ENCODE peak calls at places on chromosomes 12 and 14, in nine cellular contexts. U is lower leg skin, K is neural crest cell, Q is cardiac muscle cell, X is GM06990, V is fibroblast of the aortic adventitia, P is tibial artery, I is astrocyte of the spinal cord, B is GM23338. W is an unnamed sample.

GRCh38 chr14:100890451-100890850 is 13.1 kb downstream of the RTL1 start:
- DNase-seq in U (peak), K (no peak), Q (no peak), X (no peak), V (no peak), P (no peak), I (no peak), B (no peak), W (no peak)

GRCh38 chr14:30283822-30284446 is 275.0 kb upstream of the G2E3 start:
- DNase-seq in U (no peak), K (peak), Q (peak), X (no peak), V (peak), P (no peak), I (peak), B (peak), W (no peak)

GRCh38 chr14:99946652-99947489 is 118.4 kb upstream of the EVL start:
- DNase-seq in U (no peak), K (peak), Q (peak), X (peak), V (no peak), P (no peak), I (no peak), B (peak), W (peak)

GRCh38 chr12:110776410-110776809 is 33.7 kb upstream of the PPP1CC start:
- DNase-seq in U (no peak), K (no peak), Q (no peak), X (peak), V (no peak), P (no peak), I (no peak), B (no peak), W (no peak)

GRCh38 chr12:19683178-19683927 is 244.1 kb downstream of the AEBP2 start:
- DNase-seq in U (no peak), K (no peak), Q (peak), X (no peak), V (peak), P (no peak), I (peak), B (no peak), W (no peak)

GRCh38 chr12:125092872-125093680 is 27.8 kb downstream of the AACS start:
- DNase-seq in U (no peak), K (no peak), Q (peak), X (no peak), V (peak), P (no peak), I (peak), B (peak), W (no peak)

GRCh38 chr12:55659486-55660385 is 23.0 kb downstream of the OR10P1 start:
- DNase-seq in U (peak), K (no peak), Q (peak), X (no peak), V (peak), P (no peak), I (no peak), B (peak), W (no peak)

GRCh38 chr14:98252819-98253218 is 1019.2 kb downstream of the BCL11B start:
- DNase-seq in U (no peak), K (no peak), Q (no peak), X (no peak), V (no peak), P (no peak), I (no peak), B (no peak), W (no peak)

GRCh38 chr12:24066097-24066496 is 116.6 kb upstream of the SOX5 start:
- DNase-seq in U (no peak), K (no peak), Q (no peak), X (no peak), V (no peak), P (no peak), I (no peak), B (no peak), W (no peak)

GRCh38 chr14:71403673-71404072 is 496.4 kb downstream of the PCNX1 start:
- DNase-seq in U (no peak), K (no peak), Q (peak), X (peak), V (peak), P (no peak), I (peak), B (peak), W (no peak)

GRCh38 chr14:56295743-56296142 is 177.5 kb downstream of the PELI2 start:
- DNase-seq in U (no peak), K (no peak), Q (no peak), X (no peak), V (no peak), P (no peak), I (no peak), B (no peak), W (no peak)

GRCh38 chr14:96040836-96041371 is 1.7 kb downstream of the C14orf132 start:
- DNase-seq in U (no peak), K (no peak), Q (no peak), X (no peak), V (peak), P (no peak), I (no peak), B (no peak), W (no peak)

GRCh38 chr12:132520421-132521199 is 30.7 kb downstream of the FBRSL1 start:
- DNase-seq in U (no peak), K (no peak), Q (no peak), X (no peak), V (no peak), P (no peak), I (no peak), B (no peak), W (no peak)

GRCh38 chr12:96132819-96133218 is 61.4 kb upstream of the ELK3 start:
- DNase-seq in U (no peak), K (no peak), Q (no peak), X (no peak), V (no peak), P (no peak), I (no peak), B (no peak), W (no peak)

GRCh38 chr14:68692916-68693771 is 99.7 kb downstream of the ZFP36L1 start:
- DNase-seq in U (no peak), K (no peak), Q (peak), X (no peak), V (peak), P (peak), I (peak), B (no peak), W (no peak)

GRCh38 chr14:60807247-60807646 is 72.7 kb downstream of the MNAT1 start:
- DNase-seq in U (no peak), K (no peak), Q (no peak), X (no peak), V (no peak), P (no peak), I (no peak), B (no peak), W (no peak)
- TF ChIP-seq CTCF in U (no peak), K (no peak), Q (no peak), X (no peak), V (no peak), P (no peak), I (no peak), B (no peak), W (no peak)

GRCh38 chr12:105922670-105923102 is 216.1 kb downstream of the NUAK1 start:
- DNase-seq in U (no peak), K (no peak), Q (peak), X (no peak), V (peak), P (no peak), I (peak), B (no peak), W (no peak)

GRCh38 chr12:105921055-105921454 is 217.7 kb downstream of the NUAK1 start:
- DNase-seq in U (no peak), K (no peak), Q (no peak), X (no peak), V (no peak), P (no peak), I (no peak), B (no peak), W (no peak)

GRCh38 chr12:105924526-105925208 is 214.1 kb downstream of the NUAK1 start:
- DNase-seq in U (no peak), K (no peak), Q (no peak), X (no peak), V (no peak), P (no peak), I (no peak), B (no peak), W (no peak)

GRCh38 chr12:105920161-105920684 is 218.5 kb downstream of the NUAK1 start:
- DNase-seq in U (no peak), K (no peak), Q (peak), X (no peak), V (peak), P (no peak), I (peak), B (no peak), W (no peak)

DNA sequence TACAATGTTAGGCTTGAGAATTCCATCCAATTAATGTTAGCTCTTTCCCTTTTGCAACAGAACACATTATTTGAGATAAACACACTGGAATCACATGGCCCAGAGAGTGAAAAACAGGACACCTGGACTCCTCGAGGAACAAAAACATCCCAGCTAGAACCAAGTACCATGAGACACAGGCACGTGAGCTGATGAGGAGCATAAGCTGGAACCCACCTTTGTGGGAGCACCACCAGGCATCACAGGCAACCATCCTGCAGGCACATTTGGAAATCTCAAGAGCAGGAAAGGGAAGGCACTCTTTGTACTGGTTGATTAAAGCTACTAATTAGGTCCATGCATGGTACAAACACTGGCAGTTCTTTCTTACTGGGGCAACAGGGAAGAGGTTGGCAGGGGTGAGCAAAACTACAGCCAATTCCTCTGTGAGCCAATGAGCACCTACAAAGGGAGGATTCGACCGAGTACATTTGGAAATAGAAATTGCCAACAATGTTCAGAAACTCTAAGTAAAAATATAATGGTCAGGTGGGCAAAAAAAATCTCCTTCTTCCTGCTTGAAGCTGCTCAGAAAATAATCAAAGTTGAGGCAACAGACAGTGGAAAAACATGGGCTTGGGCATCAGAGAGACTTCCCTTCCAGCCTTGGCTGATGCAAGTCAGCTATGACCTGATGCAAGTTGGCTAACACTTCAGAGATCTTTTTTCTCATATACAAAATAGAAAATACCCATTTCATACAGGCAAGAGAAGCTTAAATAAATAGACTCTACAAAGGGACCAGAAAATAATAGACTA is 216.7 kb downstream of the NUAK1 start:
- DNase-seq in U (no peak), K (no peak), Q (no peak), X (no peak), V (peak), P (no peak), I (no peak), B (no peak), W (no peak)
- TF ChIP-seq CTCF in U (no peak), K (no peak), Q (no peak), X (no peak), V (no peak), P (no peak), I (no peak), B (no peak), W (no peak)

DNA sequence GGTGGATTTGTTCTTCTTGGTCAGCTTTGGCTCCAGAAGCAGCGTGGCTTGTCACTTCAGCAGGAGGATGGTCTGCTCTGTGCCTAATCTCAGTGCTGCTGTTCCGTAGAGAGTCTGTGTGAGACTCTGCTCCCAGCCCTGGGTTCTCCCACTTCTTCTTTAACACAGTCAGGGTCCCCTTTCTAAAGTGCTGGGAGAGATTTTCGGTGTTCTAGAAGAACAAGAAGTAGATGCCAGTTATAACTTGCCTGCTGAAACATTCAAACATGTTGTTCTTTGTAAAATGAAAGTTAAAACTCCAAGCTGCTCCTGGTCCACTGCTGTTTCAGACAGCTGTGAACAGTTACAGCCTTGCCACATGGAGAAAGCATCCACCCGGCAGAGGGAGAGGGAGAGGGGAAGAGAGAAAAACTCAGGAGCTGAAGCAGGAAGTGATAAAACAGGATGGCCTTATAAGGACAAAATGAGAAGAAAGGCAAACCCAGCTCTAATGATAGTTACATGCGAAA is 55.2 kb upstream of the CERS5 start:
- DNase-seq in U (peak), K (peak), Q (peak), X (peak), V (peak), P (peak), I (peak), B (peak), W (no peak)
- TF ChIP-seq CTCF in U (no peak), K (peak), Q (peak), X (no peak), V (peak), P (peak), I (peak), B (peak), W (no peak)

DNA sequence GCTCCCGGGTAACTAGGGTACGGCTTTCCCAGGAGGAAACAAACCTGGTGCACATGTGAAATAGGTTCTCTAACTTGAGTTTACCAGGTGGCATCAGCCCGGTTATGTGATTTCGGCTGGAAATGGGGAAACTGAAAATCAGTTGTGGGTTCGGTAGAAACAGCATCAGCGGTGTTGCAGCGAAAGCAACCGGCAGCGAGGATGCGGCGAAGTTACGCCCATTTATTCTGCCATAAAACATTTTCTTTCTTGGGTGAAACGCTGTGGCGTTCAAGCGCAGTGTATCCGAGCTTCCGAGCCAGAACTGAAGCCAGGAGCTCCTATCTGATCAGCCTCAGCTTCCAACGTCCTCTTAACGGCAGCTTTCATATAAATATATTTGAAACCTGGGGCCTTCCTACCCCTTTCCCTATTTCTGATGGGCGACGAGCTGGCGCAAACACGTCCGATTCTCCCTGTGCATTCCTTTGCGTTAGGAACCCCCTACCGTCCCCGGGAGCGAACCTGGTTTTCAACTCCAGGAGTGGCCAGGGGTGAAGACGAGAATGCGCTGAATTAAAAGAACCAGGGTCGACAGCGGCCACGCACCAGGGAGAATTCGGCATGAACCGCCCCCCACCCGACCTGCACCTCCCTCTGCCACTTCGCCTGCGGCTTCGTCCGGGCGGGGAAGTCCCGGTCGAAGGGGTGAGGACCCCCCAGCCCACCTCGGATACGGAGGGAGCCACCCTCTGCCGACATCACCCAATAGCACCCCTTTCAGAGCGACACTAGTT is 1.6 kb downstream of the DPF3 start:
- DNase-seq in U (no peak), K (no peak), Q (no peak), X (peak), V (peak), P (no peak), I (peak), B (peak), W (no peak)
- TF ChIP-seq CTCF in U (no peak), K (no peak), Q (no peak), X (peak), V (peak), P (no peak), I (no peak), B (peak), W (no peak)

GRCh38 chr14:76710093-76711010 is 50.9 kb upstream of the VASH1 start:
- DNase-seq in U (no peak), K (peak), Q (peak), X (no peak), V (peak), P (no peak), I (peak), B (peak), W (peak)
- TF ChIP-seq CTCF in U (no peak), K (peak), Q (peak), X (peak), V (peak), P (peak), I (peak), B (peak), W (peak)

GRCh38 chr14:35826218-35826951 is at the start of gene BRMS1L:
- DNase-seq in U (peak), K (peak), Q (peak), X (peak), V (peak), P (peak), I (peak), B (peak), W (peak)
- TF ChIP-seq CTCF in U (peak), K (peak), Q (no peak), X (no peak), V (peak), P (no peak), I (no peak), B (no peak), W (no peak)

W was measured in D721Med.